ENCODE peak calls at places on chromosomes 13 and 19, in six cellular contexts. R is lower lobe of right lung, M is osteoblast, P is fibroblast of lung, O is T-cell, Y is colonic mucosa. G is an unnamed sample.
A peak's percentile ranks its signal among the peaks of the same experiment; 100 is the strongest.

GRCh38 chr13:109336730-109337129 is 449.7 kb downstream of the IRS2 start:
- DNase-seq in R (no peak), M (no peak), P (peak; percentile 94), O (no peak), Y (no peak), G (no peak)

GRCh38 chr19:35779033-35779432 is 3.7 kb downstream of the ARHGAP33 start:
- DNase-seq in R (no peak), M (peak; percentile 25), P (no peak), O (no peak), Y (no peak), G (no peak)

GRCh38 chr13:73368608-73369007 is 309.8 kb downstream of the KLF5 start:
- DNase-seq in R (no peak), M (no peak), P (no peak), O (no peak), Y (no peak), G (no peak)

GRCh38 chr13:97259787-97260641 is 37.9 kb downstream of the MBNL2 start:
- DNase-seq in R (no peak), M (peak; percentile 66), P (peak; percentile 84), O (no peak), Y (no peak), G (no peak)

GRCh38 chr13:113769881-113770280 is 10.9 kb downstream of the TMEM255B start:
- DNase-seq in R (no peak), M (no peak), P (no peak), O (no peak), Y (no peak), G (no peak)

GRCh38 chr13:108315955-108316354 is 46.4 kb downstream of the TNFSF13B start:
- DNase-seq in R (no peak), M (no peak), P (peak; percentile 24), O (no peak), Y (no peak), G (no peak)

GRCh38 chr13:53411443-53411842 is 382.8 kb downstream of the OLFM4 start:
- DNase-seq in R (no peak), M (no peak), P (no peak), O (no peak), Y (no peak), G (no peak)

GRCh38 chr19:412356-413355 is 3.7 kb upstream of the C2CD4C start:
- DNase-seq in R (peak; percentile 36), M (peak; percentile 95), P (no peak), O (no peak), Y (no peak), G (no peak)

GRCh38 chr13:51230473-51231105 is 8.4 kb downstream of the FAM124A start:
- DNase-seq in R (no peak), M (peak; percentile 71), P (peak; percentile 32), O (no peak), Y (peak; percentile 36), G (peak; percentile 13)

GRCh38 chr19:41914906-41915247 is 13.4 kb downstream of the ERFL start:
- DNase-seq in R (no peak), M (no peak), P (no peak), O (no peak), Y (no peak), G (no peak)

GRCh38 chr13:64985075-64985474 is 2245.1 kb downstream of the PCDH9 start:
- DNase-seq in R (no peak), M (no peak), P (no peak), O (no peak), Y (no peak), G (no peak)

GRCh38 chr13:72384186-72384823 is 343.1 kb downstream of the MZT1 start:
- DNase-seq in R (no peak), M (no peak), P (no peak), O (no peak), Y (no peak), G (no peak)

GRCh38 chr13:113005076-113005865 is 36.3 kb downstream of the MCF2L start:
- DNase-seq in R (no peak), M (no peak), P (no peak), O (no peak), Y (no peak), G (no peak)

GRCh38 chr19:19271828-19272599 is 1.1 kb downstream of the TM6SF2 start:
- DNase-seq in R (no peak), M (peak; percentile 56), P (no peak), O (no peak), Y (no peak), G (no peak)

GRCh38 chr19:23075031-23075733 is 41.6 kb upstream of the ZNF730 start:
- DNase-seq in R (peak; percentile 51), M (peak; percentile 87), P (peak; percentile 80), O (no peak), Y (peak; percentile 73), G (peak; percentile 43)

GRCh38 chr19:47573076-47574026 is at the start of gene ZNF541:
- DNase-seq in R (peak; percentile 76), M (peak; percentile 97), P (peak; percentile 42), O (peak; percentile 90), Y (peak; percentile 58), G (no peak)

G was measured in smooth muscle cell of the brain vasculature.